ENCODE peak calls at places on chromosome 4, in ten cellular contexts. U is uterus, P is pancreas, Y is mammary epithelial cell, M is HCT116, V is brain microvascular endothelial cell, Q is H9, N is tibial nerve, E is stomach, S is esophagus squamous epithelium. Z is an unnamed sample. For H3K27me3, the result is how much of the 10 kb centered on the place peaks cover.

GRCh38 chr4:159368320-159368719 is 265.4 kb downstream of the RAPGEF2 start:
- DNase-seq in U (no peak), P (no peak), M (no peak), Y (peak), V (no peak), Q (no peak), S (no peak), N (no peak), E (no peak), Z (no peak)

GRCh38 chr4:76498550-76498949 is 63.5 kb downstream of the SHROOM3 start:
- DNase-seq in Q (no peak), U (no peak), M (no peak), P (no peak), S (no peak), N (no peak), E (no peak), Y (no peak), V (no peak), Z (no peak)

GRCh38 chr4:123862812-123863211 is 466.2 kb downstream of the SPRY1 start:
- DNase-seq in S (no peak), P (no peak), Q (no peak), N (no peak), U (no peak), Y (no peak), E (no peak), M (no peak), V (no peak), Z (no peak)

GRCh38 chr4:47641755-47642154 is 156.7 kb downstream of the ATP10D start:
- DNase-seq in Y (no peak), E (no peak), U (no peak), M (no peak), Q (no peak), P (no peak), S (no peak), V (peak), N (no peak), Z (no peak)

GRCh38 chr4:158025131-158025530 is 147.7 kb downstream of the GASK1B start:
- DNase-seq in N (no peak), Q (no peak), P (no peak), Y (peak), M (peak), U (no peak), E (no peak), S (no peak), V (peak), Z (peak)

GRCh38 chr4:102614801-102615200 is 113.6 kb downstream of the NFKB1 start:
- DNase-seq in M (no peak), U (no peak), E (no peak), S (no peak), Q (peak), P (no peak), Y (no peak), N (no peak), V (no peak), Z (no peak)

GRCh38 chr4:10893417-10893816 is 208.8 kb upstream of the CLNK start:
- DNase-seq in M (no peak), E (no peak), S (no peak), Q (peak), V (no peak), N (no peak), P (no peak), U (no peak), Y (peak), Z (no peak)

GRCh38 chr4:24820541-24820940 is 25.2 kb downstream of the SOD3 start:
- DNase-seq in U (no peak), N (no peak), Q (no peak), Y (no peak), M (no peak), V (peak), S (no peak), P (no peak), E (no peak), Z (no peak)

GRCh38 chr4:8157496-8157895 is 1.1 kb downstream of the ABLIM2 start:
- DNase-seq in Q (peak), P (peak), V (no peak), S (no peak), Y (no peak), E (no peak), M (no peak), U (peak), N (no peak), Z (no peak)

GRCh38 chr4:174591243-174592021 is 69.1 kb upstream of the HPGD start:
- DNase-seq in P (no peak), V (no peak), Q (no peak), S (no peak), U (no peak), Y (no peak), M (no peak), N (no peak), E (no peak), Z (no peak)

GRCh38 chr4:116180056-116180690 is 905.2 kb downstream of the TRAM1L1 start:
- DNase-seq in E (no peak), U (no peak), Q (no peak), M (peak), S (no peak), P (no peak), V (no peak), N (no peak), Y (peak), Z (no peak)

GRCh38 chr4:113899260-113900177 is 79.9 kb downstream of the ARSJ start:
- DNase-seq in P (no peak), U (no peak), N (no peak), M (no peak), S (no peak), E (no peak), Y (peak), V (no peak), Q (no peak), Z (no peak)

GRCh38 chr4:5037553-5038551 is 13.4 kb upstream of the STK32B start:
- DNase-seq in V (peak), S (no peak), M (no peak), U (no peak), N (peak), Y (peak), P (no peak), Q (no peak), E (no peak), Z (peak)

GRCh38 chr4:38805530-38806145 is 1.0 kb upstream of the TLR1 start:
- DNase-seq in P (no peak), V (no peak), S (no peak), Q (no peak), M (no peak), N (peak), Y (no peak), E (no peak), U (no peak), Z (no peak)

GRCh38 chr4:86935499-86935832 is 655 bp downstream of the AFF1 start:
- DNase-seq in N (peak), V (no peak), M (no peak), U (peak), Y (no peak), E (peak), P (no peak), S (peak), Q (no peak), Z (no peak)

GRCh38 chr4:151331276-151332042 is 6.1 kb upstream of the SH3D19 start:
- DNase-seq in P (no peak), V (no peak), U (no peak), Y (peak), E (no peak), Q (no peak), M (no peak), N (no peak), S (no peak), Z (peak)

GRCh38 chr4:152856960-152857359 is 77.2 kb downstream of the ARFIP1 start:
- DNase-seq in Q (no peak), S (no peak), M (no peak), E (no peak), U (no peak), N (no peak), P (no peak), Y (no peak), V (no peak), Z (no peak)

GRCh38 chr4:153227501-153227900 is 23.3 kb downstream of the TRIM2 start:
- DNase-seq in V (no peak), Y (no peak), Q (no peak), E (no peak), U (no peak), N (no peak), M (no peak), P (no peak), S (no peak), Z (no peak)

GRCh38 chr4:29805245-29805644 is 914.9 kb upstream of the PCDH7 start:
- DNase-seq in M (peak), V (no peak), U (no peak), S (no peak), Y (no peak), E (no peak), N (no peak), P (no peak), Q (no peak), Z (no peak)

GRCh38 chr4:113840850-113841249 is 79.3 kb upstream of the CAMK2D start:
- DNase-seq in V (no peak), M (no peak), P (no peak), S (no peak), Q (no peak), Y (peak), E (no peak), N (no peak), U (no peak), Z (no peak)

GRCh38 chr4:40305329-40306193 is 29.6 kb upstream of the CHRNA9 start:
- DNase-seq in Q (no peak), S (no peak), V (no peak), N (no peak), P (no peak), M (no peak), U (no peak), Y (no peak), E (no peak), Z (no peak)

GRCh38 chr4:122606364-122607043 is 14.4 kb downstream of the IL21 start:
- DNase-seq in N (no peak), Q (peak), S (no peak), E (no peak), U (no peak), Y (no peak), P (no peak), V (no peak), M (no peak), Z (no peak)

GRCh38 chr4:14749910-14750309 is 252.4 kb upstream of the CPEB2 start:
- DNase-seq in N (peak), Y (peak), P (no peak), S (no peak), E (peak), M (no peak), Q (peak), V (peak), U (no peak), Z (no peak)

GRCh38 chr4:125432078-125432477 is 117.3 kb downstream of the FAT4 start:
- DNase-seq in V (peak), P (no peak), Y (no peak), U (no peak), Q (peak), E (no peak), M (peak), N (no peak), S (no peak), Z (no peak)

GRCh38 chr4:41731569-41731968 is 17.0 kb downstream of the PHOX2B start:
- DNase-seq in V (no peak), Y (no peak), U (no peak), E (no peak), S (no peak), Q (no peak), N (no peak), P (no peak), M (no peak), Z (no peak)

GRCh38 chr4:95545526-95545925 is 3.2 kb downstream of the UNC5C start:
- DNase-seq in S (no peak), Q (no peak), U (no peak), N (no peak), Y (peak), V (no peak), E (no peak), M (no peak), P (no peak), Z (no peak)

GRCh38 chr4:1223841-1224809 is 24.8 kb downstream of the CTBP1 start:
- DNase-seq in N (no peak), V (no peak), E (no peak), S (no peak), M (no peak), U (no peak), Q (no peak), Y (no peak), P (no peak), Z (no peak)

GRCh38 chr4:134668237-134668636 is 466.6 kb upstream of the PABPC4L start:
- DNase-seq in S (no peak), Q (no peak), N (no peak), P (no peak), Y (no peak), E (peak), V (no peak), M (peak), U (no peak), Z (peak)

GRCh38 chr4:3464349-3464905 is 1.3 kb downstream of the DOK7 start:
- DNase-seq in M (no peak), S (no peak), Q (no peak), E (no peak), U (no peak), V (no peak), Y (no peak), P (peak), N (no peak), Z (no peak)

GRCh38 chr4:3466691-3467600 is 3.8 kb downstream of the DOK7 start:
- DNase-seq in U (no peak), S (no peak), M (no peak), E (no peak), N (no peak), P (peak), Y (no peak), V (no peak), Q (no peak), Z (no peak)

GRCh38 chr4:3464911-3465697 is 2.0 kb downstream of the DOK7 start:
- DNase-seq in N (no peak), V (no peak), P (peak), Q (no peak), E (no peak), M (no peak), Y (no peak), S (no peak), U (no peak), Z (no peak)

GRCh38 chr4:3467601-3468031 is 4.5 kb downstream of the DOK7 start:
- DNase-seq in E (no peak), U (no peak), N (no peak), V (no peak), Q (no peak), P (no peak), S (no peak), Y (no peak), M (no peak), Z (no peak)

GRCh38 chr4:3465698-3466671 is 2.9 kb downstream of the DOK7 start:
- DNase-seq in M (no peak), E (no peak), V (no peak), Q (peak), Y (no peak), P (peak), U (no peak), N (no peak), S (no peak), Z (no peak)
- TF ChIP-seq CTCF in M (peak), E (no peak), V (peak), Q (peak), Y (no peak), P (no peak), U (peak), N (no peak), S (no peak), Z (peak)

DNA sequence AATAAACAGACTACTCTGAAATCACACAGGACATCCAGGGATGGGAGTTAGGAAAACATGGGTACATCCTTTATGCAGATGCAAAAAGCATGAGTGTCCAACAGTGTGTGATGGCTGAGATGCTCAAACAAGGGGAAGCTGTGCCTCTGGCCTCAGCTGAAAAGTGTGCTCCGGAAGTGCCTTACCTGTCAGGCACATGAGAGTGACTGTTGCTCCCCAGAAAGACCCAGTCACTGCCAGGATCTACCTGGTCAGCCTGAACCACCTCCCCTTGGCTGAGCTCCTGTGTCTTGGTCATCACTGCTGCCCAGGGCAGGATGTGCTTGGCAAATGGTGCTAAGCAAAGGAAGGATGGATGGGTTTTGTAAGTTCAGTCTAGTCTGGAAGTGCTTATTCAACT is 4.0 kb downstream of the PPP2R2C start:
- DNase-seq in N (no peak), M (no peak), U (no peak), E (no peak), S (no peak), V (no peak), Q (no peak), Y (no peak), P (no peak), Z (no peak)
- H3K27me3 ChIP-seq in N (half or more), M (under half), U (under half), E (under half), S (under half), V (under half), Q (under half), Y (under half), P (under half), Z (under half)

DNA sequence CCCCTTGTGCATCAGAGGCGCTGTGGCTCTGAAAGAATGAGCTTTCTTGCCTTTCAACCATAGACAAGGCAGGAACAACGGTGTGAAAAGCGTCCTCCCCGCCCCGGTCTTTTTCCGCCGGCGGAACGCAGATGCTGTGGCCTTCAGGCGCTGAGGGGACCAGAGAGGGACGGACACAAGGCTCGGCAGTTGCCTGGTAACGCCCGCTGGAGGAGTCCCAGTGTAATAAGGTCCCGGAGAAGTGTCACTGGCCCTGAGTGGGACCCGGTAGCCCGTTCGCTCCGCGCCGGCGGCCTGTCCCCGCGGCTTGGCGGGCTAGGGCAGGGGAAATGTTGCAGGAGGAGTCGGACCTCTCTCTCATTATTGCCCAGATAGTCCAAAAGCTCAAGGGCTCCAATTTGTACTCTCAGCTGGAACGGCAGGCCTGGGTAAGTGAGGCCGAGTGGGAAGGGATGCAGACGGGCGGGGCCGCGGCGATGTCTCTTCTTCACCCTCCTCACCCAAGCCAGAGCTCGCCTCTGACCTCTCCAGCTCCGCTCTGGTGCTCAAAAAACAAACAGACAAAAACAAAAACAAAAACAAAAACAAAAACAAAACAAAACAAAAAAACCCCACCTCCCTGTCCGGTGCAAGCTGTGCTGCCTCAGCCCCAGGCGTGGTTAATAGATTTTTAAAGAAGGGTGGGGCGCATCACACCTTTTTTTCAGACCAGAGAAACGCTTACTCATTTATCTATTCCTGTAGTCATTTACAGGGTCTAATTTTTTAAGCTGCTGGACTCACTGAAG is at the start of gene TBC1D19:
- DNase-seq in E (peak), P (peak), U (peak), Y (peak), Q (peak), M (peak), N (peak), V (peak), S (peak), Z (no peak)
- TF ChIP-seq CTCF in E (no peak), P (no peak), U (no peak), Y (no peak), Q (peak), M (no peak), N (no peak), V (no peak), S (no peak), Z (no peak)

DNA sequence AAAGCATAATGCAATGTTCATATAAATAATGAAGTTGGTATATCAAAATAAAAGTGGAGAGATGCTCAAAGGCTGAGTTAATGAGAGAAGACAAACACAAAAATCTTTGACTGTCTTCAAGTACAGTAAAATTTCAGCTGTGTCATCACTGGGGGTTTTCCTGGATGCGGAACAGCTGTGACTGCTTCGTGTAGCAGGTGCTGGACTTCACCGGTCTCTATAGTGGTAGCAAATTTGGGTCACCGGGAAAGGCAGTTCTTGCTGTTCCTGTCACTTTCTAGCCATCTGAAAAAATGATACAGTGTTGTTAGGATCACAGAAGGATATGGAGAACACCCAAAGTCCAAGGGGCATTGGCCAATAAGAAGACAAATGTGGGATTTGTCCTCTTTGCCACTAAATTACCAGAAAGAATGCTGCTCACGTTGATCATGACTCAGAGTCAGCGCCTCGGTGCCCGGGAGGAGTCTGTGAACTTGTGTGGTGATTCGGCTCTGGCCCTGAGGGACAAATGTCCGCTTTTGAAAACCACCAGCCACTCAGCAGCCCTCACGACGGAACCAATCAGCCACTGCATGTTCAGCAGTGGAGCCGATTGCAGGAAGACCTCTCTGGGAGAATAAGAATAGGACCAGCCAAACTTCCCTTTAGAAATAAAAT is 230.1 kb upstream of the FAT1 start:
- DNase-seq in Q (no peak), M (no peak), V (no peak), S (no peak), Y (peak), E (no peak), N (peak), P (no peak), U (no peak), Z (no peak)
- H3K27me3 ChIP-seq in Q (under half), M (under half), V (under half), S (under half), Y (under half), E (under half), N (under half), P (under half), U (under half), Z (under half)

Z was measured in kidney epithelial cell.